ENCODE peak calls at places on chromosomes 13 and 19, in eight cellular contexts. C, F, J, Q, Y, I, A and Z are unnamed samples.

GRCh38 chr13:102317593-102317992 is 84.3 kb downstream of the FGF14 start:
- DNase-seq in C (no peak), F (no peak), J (no peak), Q (no peak), Y (no peak), I (no peak), A (no peak), Z (peak)

GRCh38 chr13:111398196-111398595 is 77.8 kb downstream of the TEX29 start:
- DNase-seq in C (no peak), F (no peak), J (no peak), Q (no peak), Y (no peak), I (no peak), A (no peak), Z (no peak)

GRCh38 chr13:44759723-44760360 is 183.7 kb upstream of the TSC22D1 start:
- DNase-seq in C (no peak), F (no peak), J (no peak), Q (peak), Y (no peak), I (no peak), A (no peak), Z (no peak)

GRCh38 chr19:17645339-17645963 is 42.7 kb downstream of the UNC13A start:
- DNase-seq in C (no peak), F (no peak), J (no peak), Q (no peak), Y (no peak), I (no peak), A (no peak), Z (no peak)

GRCh38 chr13:65656740-65657329 is 1573.3 kb downstream of the PCDH9 start:
- DNase-seq in C (no peak), F (peak), J (no peak), Q (no peak), Y (no peak), I (peak), A (no peak), Z (no peak)

GRCh38 chr19:41123716-41124244 is 9.5 kb downstream of the CYP2F1 start:
- DNase-seq in C (no peak), F (no peak), J (no peak), Q (no peak), Y (no peak), I (no peak), A (no peak), Z (no peak)

GRCh38 chr19:2603320-2603719 is 99.2 kb downstream of the GNG7 start:
- DNase-seq in C (no peak), F (no peak), J (no peak), Q (peak), Y (no peak), I (no peak), A (peak), Z (no peak)

GRCh38 chr19:40610396-40611064 is 9.4 kb downstream of the LTBP4 start:
- DNase-seq in C (peak), F (peak), J (no peak), Q (no peak), Y (no peak), I (no peak), A (no peak), Z (no peak)

GRCh38 chr19:804419-805160 is 7.3 kb downstream of the PTBP1 start:
- DNase-seq in C (no peak), F (no peak), J (no peak), Q (no peak), Y (no peak), I (no peak), A (no peak), Z (no peak)

GRCh38 chr13:52158629-52159158 is 703 bp downstream of the NEK3 start:
- DNase-seq in C (no peak), F (peak), J (no peak), Q (peak), Y (no peak), I (peak), A (no peak), Z (no peak)

GRCh38 chr13:113001251-113002140 is 32.5 kb downstream of the MCF2L start:
- DNase-seq in C (no peak), F (no peak), J (no peak), Q (peak), Y (no peak), I (no peak), A (no peak), Z (peak)

GRCh38 chr19:34731019-34731829 is 2.8 kb upstream of the ZNF181 start:
- DNase-seq in C (no peak), F (no peak), J (no peak), Q (no peak), Y (no peak), I (no peak), A (no peak), Z (no peak)

GRCh38 chr13:33542309-33543088 is 256.9 kb upstream of the STARD13 start:
- DNase-seq in C (peak), F (peak), J (peak), Q (peak), Y (peak), I (peak), A (peak), Z (peak)

GRCh38 chr19:38830039-38830733 is 1.4 kb downstream of the ECH1 start:
- DNase-seq in C (no peak), F (no peak), J (no peak), Q (no peak), Y (no peak), I (no peak), A (no peak), Z (no peak)

GRCh38 chr13:53060840-53061485 is 32.4 kb downstream of the OLFM4 start:
- DNase-seq in C (no peak), F (no peak), J (no peak), Q (no peak), Y (no peak), I (no peak), A (no peak), Z (peak)

GRCh38 chr19:16185123-16185924 is at the start of gene FAM32A:
- DNase-seq in C (peak), F (peak), J (peak), Q (peak), Y (peak), I (peak), A (peak), Z (peak)

GRCh38 chr19:17325881-17326594 is 8.6 kb downstream of the ANO8 start:
- DNase-seq in C (no peak), F (no peak), J (no peak), Q (no peak), Y (no peak), I (no peak), A (no peak), Z (peak)

GRCh38 chr13:31224174-31224669 is 24.4 kb downstream of the B3GLCT start:
- DNase-seq in C (no peak), F (no peak), J (no peak), Q (no peak), Y (no peak), I (no peak), A (no peak), Z (no peak)

GRCh38 chr13:59269476-59269875 is 894.3 kb downstream of the DIAPH3 start:
- DNase-seq in C (no peak), F (no peak), J (no peak), Q (no peak), Y (peak), I (no peak), A (peak), Z (no peak)

GRCh38 chr19:44653977-44654784 is 10.5 kb downstream of the PVR start:
- DNase-seq in C (peak), F (peak), J (peak), Q (peak), Y (no peak), I (peak), A (no peak), Z (peak)

GRCh38 chr13:58620171-58620570 is 988.6 kb downstream of the PCDH17 start:
- DNase-seq in C (no peak), F (no peak), J (no peak), Q (no peak), Y (no peak), I (no peak), A (no peak), Z (no peak)

GRCh38 chr13:79128158-79128557 is 277.9 kb downstream of the RBM26 start:
- DNase-seq in C (no peak), F (no peak), J (no peak), Q (no peak), Y (no peak), I (no peak), A (no peak), Z (no peak)

GRCh38 chr13:46962286-46962941 is 65.6 kb upstream of the HTR2A start:
- DNase-seq in C (no peak), F (peak), J (no peak), Q (peak), Y (no peak), I (no peak), A (no peak), Z (no peak)